ENCODE peak calls at places on chromosomes 3 and 15, in six cellular contexts. K is H1, Z is HepG2, L is GM12878, J is SK-N-SH, Y is K562. S is an unnamed sample. For H3K4me1, the result is how much of the 10 kb centered on the place peaks cover.

GRCh38 chr15:29613951-29614382 is 208.3 kb downstream of the TJP1 start:
- DNase-seq in K (peak), Z (peak), L (no peak), J (peak), Y (peak), S (peak)

GRCh38 chr15:89666858-89667705 is 11.8 kb upstream of the KIF7 start:
- DNase-seq in K (no peak), Z (no peak), L (no peak), J (no peak), Y (no peak), S (no peak)

GRCh38 chr3:81550415-81550814 is 211.0 kb downstream of the GBE1 start:
- DNase-seq in K (no peak), Z (no peak), L (no peak), J (no peak), Y (no peak), S (no peak)

GRCh38 chr3:127964053-127964452 is 49.0 kb downstream of the KBTBD12 start:
- DNase-seq in K (no peak), Z (no peak), L (no peak), J (no peak), Y (no peak), S (no peak)

GRCh38 chr15:67084561-67084960 is 19.2 kb downstream of the SMAD3 start:
- DNase-seq in K (no peak), Z (no peak), L (no peak), J (no peak), Y (no peak), S (no peak)

GRCh38 chr15:96435841-96436240 is 105.3 kb downstream of the NR2F2 start:
- DNase-seq in K (no peak), Z (no peak), L (no peak), J (no peak), Y (no peak), S (no peak)

GRCh38 chr3:101936419-101937331 is 87.4 kb downstream of the NFKBIZ start:
- DNase-seq in K (no peak), Z (no peak), L (peak), J (no peak), Y (no peak), S (no peak)

GRCh38 chr15:97759363-97759762 is 201.1 kb upstream of the ARRDC4 start:
- DNase-seq in K (no peak), Z (no peak), L (no peak), J (no peak), Y (no peak), S (no peak)

GRCh38 chr15:68377766-68378165 is 54.2 kb downstream of the ITGA11 start:
- DNase-seq in K (peak), Z (no peak), L (no peak), J (no peak), Y (no peak), S (no peak)

GRCh38 chr15:76206325-76206976 is 104.8 kb downstream of the ETFA start:
- DNase-seq in K (no peak), Z (no peak), L (no peak), J (peak), Y (no peak), S (no peak)

GRCh38 chr3:65746848-65747247 is 291.9 kb downstream of the MAGI1 start:
- DNase-seq in K (no peak), Z (no peak), L (no peak), J (no peak), Y (no peak), S (no peak)

GRCh38 chr3:71057526-71057894 is 526.0 kb downstream of the FOXP1 start:
- DNase-seq in K (no peak), Z (no peak), L (no peak), J (no peak), Y (no peak), S (no peak)

GRCh38 chr15:24955549-24955929 is 752 bp downstream of the SNRPN start:
- DNase-seq in K (peak), Z (no peak), L (no peak), J (peak), Y (no peak), S (no peak)

GRCh38 chr3:46918634-46919033 is 41.1 kb downstream of the PTH1R start:
- DNase-seq in K (no peak), Z (no peak), L (no peak), J (no peak), Y (no peak), S (no peak)

GRCh38 chr15:63240136-63240535 is 37.3 kb upstream of the APH1B start:
- DNase-seq in K (no peak), Z (no peak), L (no peak), J (no peak), Y (no peak), S (no peak)

GRCh38 chr3:108088697-108089096 is 2.1 kb downstream of the CD47 start:
- DNase-seq in K (no peak), Z (no peak), L (peak), J (no peak), Y (no peak), S (no peak)
- H3K4me1 ChIP-seq in K (under half), Z (under half), L (under half), J (under half), Y (under half), S (under half)

GRCh38 chr3:184500344-184500923 is 61.2 kb upstream of the EPHB3 start:
- DNase-seq in K (no peak), Z (no peak), L (no peak), J (no peak), Y (no peak), S (no peak)
- TF ChIP-seq JUND in K (no peak), Z (no peak), L (no peak), J (no peak), Y (no peak), S (no peak)

GRCh38 chr3:14401692-14402303 is 608 bp upstream of the SLC6A6 start:
- DNase-seq in K (no peak), Z (no peak), L (no peak), J (no peak), Y (no peak), S (no peak)

GRCh38 chr3:14403636-14404395 is 1.4 kb downstream of the SLC6A6 start:
- DNase-seq in K (no peak), Z (peak), L (no peak), J (peak), Y (no peak), S (no peak)

GRCh38 chr3:14405120-14405885 is 2.9 kb downstream of the SLC6A6 start:
- DNase-seq in K (no peak), Z (no peak), L (no peak), J (no peak), Y (no peak), S (no peak)

GRCh38 chr3:14404396-14405119 is 2.2 kb downstream of the SLC6A6 start:
- DNase-seq in K (no peak), Z (no peak), L (no peak), J (no peak), Y (no peak), S (no peak)

DNA sequence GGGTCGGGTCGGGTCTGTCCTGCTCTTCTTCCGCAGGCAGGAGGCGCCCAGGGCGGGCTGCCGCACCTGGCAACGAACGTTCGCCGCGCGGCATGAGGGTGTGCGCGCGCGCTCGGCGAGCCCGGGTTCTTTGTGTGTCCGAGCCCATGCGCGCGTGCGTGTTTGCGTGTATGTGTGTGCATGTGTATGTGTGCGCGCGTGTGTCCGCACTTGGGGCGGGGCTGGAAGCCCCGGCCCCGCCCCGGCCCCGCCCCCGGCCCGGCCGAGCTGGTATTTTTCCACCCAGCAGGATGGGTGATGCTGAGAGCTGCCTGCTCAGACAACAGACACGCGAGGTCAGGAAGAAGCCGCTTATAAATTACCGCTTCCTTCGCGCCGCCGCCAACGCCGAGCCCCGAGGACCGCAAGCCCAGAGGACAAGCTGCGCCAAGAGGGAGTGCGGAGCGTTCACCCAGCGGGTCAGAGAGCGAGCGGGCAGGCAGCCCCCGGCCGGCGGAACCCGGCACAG is at the start of gene SLC6A6:
- DNase-seq in K (peak), Z (peak), L (peak), J (peak), Y (peak), S (peak)
- H3K4me1 ChIP-seq in K (under half), Z (half or more), L (under half), J (under half), Y (under half), S (under half)

GRCh38 chr15:36356978-36357582 is 222.3 kb upstream of the CDIN1 start:
- DNase-seq in K (no peak), Z (no peak), L (no peak), J (peak), Y (no peak), S (no peak)
- TF ChIP-seq JUND in K (no peak), Z (no peak), L (no peak), J (peak), Y (no peak), S (no peak)

DNA sequence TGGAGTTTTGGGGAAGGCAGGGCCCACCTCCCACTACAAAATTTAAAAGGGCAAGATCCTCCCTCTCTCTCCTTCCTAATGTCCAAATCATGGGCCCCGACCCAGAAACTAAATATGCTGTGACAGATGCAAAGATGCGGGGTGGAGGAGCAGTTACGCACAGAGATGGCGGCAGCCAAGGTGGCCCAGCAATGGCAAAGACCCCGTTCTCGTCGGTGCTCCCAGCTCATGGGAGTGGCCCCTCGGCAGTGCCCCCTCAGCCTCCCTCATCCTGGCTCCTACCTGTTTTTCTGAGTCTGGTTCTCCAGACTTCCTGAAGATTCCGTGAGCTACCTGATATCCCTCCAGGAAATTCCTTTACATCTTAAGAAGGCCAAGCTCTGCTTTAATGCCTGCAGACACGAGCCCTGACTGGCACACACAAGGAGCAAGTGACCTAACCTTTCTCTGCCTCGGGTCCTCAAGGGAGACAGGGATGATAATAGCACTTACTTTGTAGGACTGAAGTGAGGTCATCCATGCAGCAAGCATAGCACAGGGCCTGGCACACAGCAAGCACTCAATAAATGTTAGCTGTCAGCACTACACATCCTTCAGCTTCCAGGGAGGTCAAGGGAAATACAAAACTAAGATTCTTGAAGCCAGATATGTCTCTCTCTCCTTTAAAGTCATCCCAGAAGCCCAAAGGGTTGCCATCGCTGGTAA is 103.5 kb downstream of the LSM3 start:
- DNase-seq in K (no peak), Z (no peak), L (no peak), J (no peak), Y (no peak), S (no peak)
- H3K4me1 ChIP-seq in K (under half), Z (under half), L (under half), J (under half), Y (under half), S (under half)

DNA sequence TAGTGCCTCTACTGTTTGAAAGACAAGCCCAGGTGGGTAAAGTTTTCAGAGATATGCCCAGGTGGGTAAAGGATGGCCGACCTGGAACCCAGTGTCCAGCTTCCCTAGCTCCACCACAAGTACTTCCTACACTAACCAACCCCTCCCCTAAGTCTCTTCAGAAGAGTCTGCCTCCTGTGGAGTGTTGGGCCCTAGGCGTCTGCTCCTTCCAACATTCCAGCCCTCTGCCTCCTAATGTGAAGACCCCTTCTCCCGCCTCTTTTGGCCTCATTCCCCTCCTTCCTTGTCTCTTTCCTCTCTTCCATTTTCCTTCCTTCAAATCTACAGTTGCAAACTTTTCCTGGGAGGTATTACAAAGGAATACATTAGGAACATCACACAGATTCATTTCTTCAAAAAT is 38.6 kb downstream of the CNTN3 start:
- DNase-seq in K (no peak), Z (no peak), L (no peak), J (no peak), Y (no peak), S (no peak)
- TF ChIP-seq JUND in K (no peak), Z (no peak), L (no peak), J (no peak), Y (no peak), S (no peak)

GRCh38 chr15:81288040-81288439 is 35.9 kb downstream of the STARD5 start:
- DNase-seq in K (no peak), Z (no peak), L (no peak), J (no peak), Y (no peak), S (no peak)
- H3K4me1 ChIP-seq in K (under half), Z (under half), L (half or more), J (under half), Y (under half), S (under half)

GRCh38 chr3:132695422-132695821 is 26.8 kb downstream of the NPHP3 start:
- DNase-seq in K (no peak), Z (no peak), L (no peak), J (peak), Y (no peak), S (no peak)

GRCh38 chr3:132690040-132690439 is 29.9 kb downstream of the UBA5 start:
- DNase-seq in K (no peak), Z (no peak), L (no peak), J (no peak), Y (no peak), S (no peak)

DNA sequence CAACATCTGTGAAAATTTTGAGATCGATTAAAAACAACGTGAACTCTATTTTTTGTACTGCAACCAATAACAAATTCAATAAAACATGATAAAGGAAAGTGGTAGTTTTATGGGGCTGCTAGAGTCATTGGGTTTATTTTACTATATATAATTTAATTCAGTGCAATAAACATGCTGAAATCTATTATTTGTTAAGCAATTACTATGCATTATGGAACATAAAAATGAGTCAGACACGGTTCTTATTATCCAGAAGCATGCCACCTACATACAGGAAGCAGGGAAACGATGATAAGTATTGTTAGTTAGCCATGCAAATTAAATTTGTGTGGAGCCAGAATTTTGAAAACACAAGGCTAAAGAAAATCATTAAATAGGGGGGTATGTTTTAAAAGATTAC is 27.2 kb downstream of the NPHP3 start:
- DNase-seq in K (no peak), Z (no peak), L (no peak), J (peak), Y (no peak), S (no peak)
- TF ChIP-seq JUND in K (no peak), Z (no peak), L (no peak), J (no peak), Y (no peak), S (no peak)